ENCODE peak calls at places on chromosomes 5 and 9, in eight cellular contexts. One of them, this sample, is unnamed.

GRCh38 chr5:132093310-132093709 is 19.7 kb downstream of the CSF2 start:
- DNase-seq in stimulated activated CD4-positive, alpha-beta T cell treated with anti-CD3 and anti-CD28 coated beads, TNF-alpha, amount 100 ng/mL, for 24 hours: no peak
- DNase-seq in T-helper 1 cell: no peak
- DNase-seq in kidney epithelial cell: no peak
- DNase-seq in tibial artery: peak; percentile 28
- DNase-seq in DMS153: no peak
- DNase-seq in activated naive CD4-positive, alpha-beta T cell treated with anti-CD3 and anti-CD28 coated beads for 36 hours: no peak
- DNase-seq in NCI-H1092 treated with DMSO at 0.1 percent for 48 hours: no peak
- DNase-seq in this sample: no peak

GRCh38 chr5:57028166-57028565 is 76.2 kb upstream of the MIER3 start:
- DNase-seq in tibial artery: no peak
- DNase-seq in T-helper 1 cell: no peak
- DNase-seq in DMS153: peak; percentile 32
- DNase-seq in kidney epithelial cell: no peak
- DNase-seq in stimulated activated CD4-positive, alpha-beta T cell treated with anti-CD3 and anti-CD28 coated beads, TNF-alpha, amount 100 ng/mL, for 24 hours: no peak
- DNase-seq in NCI-H1092 treated with DMSO at 0.1 percent for 48 hours: no peak
- DNase-seq in activated naive CD4-positive, alpha-beta T cell treated with anti-CD3 and anti-CD28 coated beads for 36 hours: no peak
- DNase-seq in this sample: no peak

GRCh38 chr5:139638090-139638735 is 9.9 kb upstream of the CXXC5 start:
- DNase-seq in DMS153: peak; percentile 51
- DNase-seq in T-helper 1 cell: no peak
- DNase-seq in NCI-H1092 treated with DMSO at 0.1 percent for 48 hours: peak; percentile 42
- DNase-seq in stimulated activated CD4-positive, alpha-beta T cell treated with anti-CD3 and anti-CD28 coated beads, TNF-alpha, amount 100 ng/mL, for 24 hours: no peak
- DNase-seq in activated naive CD4-positive, alpha-beta T cell treated with anti-CD3 and anti-CD28 coated beads for 36 hours: no peak
- DNase-seq in tibial artery: peak; percentile 95
- DNase-seq in kidney epithelial cell: no peak
- DNase-seq in this sample: no peak

GRCh38 chr5:108061941-108062340 is 320.0 kb downstream of the FBXL17 start:
- DNase-seq in DMS153: no peak
- DNase-seq in NCI-H1092 treated with DMSO at 0.1 percent for 48 hours: no peak
- DNase-seq in T-helper 1 cell: no peak
- DNase-seq in activated naive CD4-positive, alpha-beta T cell treated with anti-CD3 and anti-CD28 coated beads for 36 hours: no peak
- DNase-seq in tibial artery: no peak
- DNase-seq in stimulated activated CD4-positive, alpha-beta T cell treated with anti-CD3 and anti-CD28 coated beads, TNF-alpha, amount 100 ng/mL, for 24 hours: no peak
- DNase-seq in kidney epithelial cell: no peak
- DNase-seq in this sample: no peak

GRCh38 chr5:129499208-129499852 is 39.2 kb downstream of the ADAMTS19 start:
- DNase-seq in stimulated activated CD4-positive, alpha-beta T cell treated with anti-CD3 and anti-CD28 coated beads, TNF-alpha, amount 100 ng/mL, for 24 hours: no peak
- DNase-seq in tibial artery: no peak
- DNase-seq in T-helper 1 cell: no peak
- DNase-seq in NCI-H1092 treated with DMSO at 0.1 percent for 48 hours: no peak
- DNase-seq in kidney epithelial cell: no peak
- DNase-seq in DMS153: no peak
- DNase-seq in activated naive CD4-positive, alpha-beta T cell treated with anti-CD3 and anti-CD28 coated beads for 36 hours: no peak
- DNase-seq in this sample: no peak

GRCh38 chr5:175683921-175684320 is 26.1 kb downstream of the HRH2 start:
- DNase-seq in kidney epithelial cell: no peak
- DNase-seq in tibial artery: no peak
- DNase-seq in activated naive CD4-positive, alpha-beta T cell treated with anti-CD3 and anti-CD28 coated beads for 36 hours: no peak
- DNase-seq in T-helper 1 cell: no peak
- DNase-seq in NCI-H1092 treated with DMSO at 0.1 percent for 48 hours: no peak
- DNase-seq in DMS153: no peak
- DNase-seq in stimulated activated CD4-positive, alpha-beta T cell treated with anti-CD3 and anti-CD28 coated beads, TNF-alpha, amount 100 ng/mL, for 24 hours: no peak
- DNase-seq in this sample: no peak

GRCh38 chr9:92790542-92791527 is 26.2 kb upstream of the BICD2 start:
- DNase-seq in activated naive CD4-positive, alpha-beta T cell treated with anti-CD3 and anti-CD28 coated beads for 36 hours: peak; percentile 85
- DNase-seq in DMS153: peak; percentile 66
- DNase-seq in NCI-H1092 treated with DMSO at 0.1 percent for 48 hours: peak; percentile 56
- DNase-seq in kidney epithelial cell: peak; percentile 37
- DNase-seq in stimulated activated CD4-positive, alpha-beta T cell treated with anti-CD3 and anti-CD28 coated beads, TNF-alpha, amount 100 ng/mL, for 24 hours: peak; percentile 60
- DNase-seq in T-helper 1 cell: peak; percentile 54
- DNase-seq in tibial artery: peak; percentile 83
- DNase-seq in this sample: no peak

GRCh38 chr9:12849486-12850010 is 74.7 kb downstream of the LURAP1L start:
- DNase-seq in NCI-H1092 treated with DMSO at 0.1 percent for 48 hours: no peak
- DNase-seq in tibial artery: no peak
- DNase-seq in kidney epithelial cell: no peak
- DNase-seq in T-helper 1 cell: no peak
- DNase-seq in stimulated activated CD4-positive, alpha-beta T cell treated with anti-CD3 and anti-CD28 coated beads, TNF-alpha, amount 100 ng/mL, for 24 hours: no peak
- DNase-seq in DMS153: peak; percentile 10
- DNase-seq in activated naive CD4-positive, alpha-beta T cell treated with anti-CD3 and anti-CD28 coated beads for 36 hours: no peak
- DNase-seq in this sample: no peak